ENCODE peak calls at places on chromosomes 4 and X, in ten cellular contexts. One of them, this sample, is unnamed.

GRCh38 chr4:84870398-84871163 is 95.9 kb downstream of the WDFY3 start:
- DNase-seq in H9: peak; percentile 70
- DNase-seq in frontal cortex: no peak
- DNase-seq in EL: peak; percentile 86
- DNase-seq in C1 segment of cervical spinal cord: no peak
- DNase-seq in activated CD8-positive, alpha-beta memory T cell treated with anti-CD3 and anti-CD28 coated beads for 1 hour: no peak
- DNase-seq in substantia nigra: no peak
- DNase-seq in GM12865: no peak
- DNase-seq in fibroblast of lung: peak; percentile 91
- DNase-seq in germinal center: no peak
- DNase-seq in this sample: no peak

GRCh38 chr4:94695389-94695788 is 62.4 kb upstream of the BMPR1B start:
- DNase-seq in H9: no peak
- DNase-seq in frontal cortex: no peak
- DNase-seq in EL: peak; percentile 11
- DNase-seq in C1 segment of cervical spinal cord: no peak
- DNase-seq in activated CD8-positive, alpha-beta memory T cell treated with anti-CD3 and anti-CD28 coated beads for 1 hour: no peak
- DNase-seq in substantia nigra: no peak
- DNase-seq in GM12865: no peak
- DNase-seq in fibroblast of lung: no peak
- DNase-seq in germinal center: no peak
- DNase-seq in this sample: no peak

GRCh38 chrX:141936080-141936479 is 32.4 kb downstream of the MAGEC1 start:
- DNase-seq in H9: no peak
- DNase-seq in frontal cortex: no peak
- DNase-seq in EL: no peak
- DNase-seq in C1 segment of cervical spinal cord: no peak
- DNase-seq in activated CD8-positive, alpha-beta memory T cell treated with anti-CD3 and anti-CD28 coated beads for 1 hour: no peak
- DNase-seq in substantia nigra: no peak
- DNase-seq in GM12865: no peak
- DNase-seq in fibroblast of lung: no peak
- DNase-seq in germinal center: no peak
- DNase-seq in this sample: no peak

GRCh38 chr4:84697615-84698201 is 114.8 kb downstream of the CDS1 start:
- DNase-seq in H9: no peak
- DNase-seq in frontal cortex: no peak
- DNase-seq in EL: peak; percentile 16
- DNase-seq in C1 segment of cervical spinal cord: no peak
- DNase-seq in activated CD8-positive, alpha-beta memory T cell treated with anti-CD3 and anti-CD28 coated beads for 1 hour: no peak
- DNase-seq in substantia nigra: no peak
- DNase-seq in GM12865: no peak
- DNase-seq in fibroblast of lung: no peak
- DNase-seq in germinal center: no peak
- DNase-seq in this sample: no peak

GRCh38 chrX:37755073-37755472 is 24.8 kb upstream of the CYBB start:
- DNase-seq in H9: no peak
- DNase-seq in frontal cortex: no peak
- DNase-seq in EL: no peak
- DNase-seq in C1 segment of cervical spinal cord: no peak
- DNase-seq in activated CD8-positive, alpha-beta memory T cell treated with anti-CD3 and anti-CD28 coated beads for 1 hour: no peak
- DNase-seq in substantia nigra: no peak
- DNase-seq in GM12865: peak; percentile 79
- DNase-seq in fibroblast of lung: no peak
- DNase-seq in germinal center: peak; percentile 47
- DNase-seq in this sample: no peak

GRCh38 chr4:519203-519651 is 20.2 kb downstream of the PIGG start:
- DNase-seq in H9: no peak
- DNase-seq in frontal cortex: no peak
- DNase-seq in EL: no peak
- DNase-seq in C1 segment of cervical spinal cord: no peak
- DNase-seq in activated CD8-positive, alpha-beta memory T cell treated with anti-CD3 and anti-CD28 coated beads for 1 hour: no peak
- DNase-seq in substantia nigra: no peak
- DNase-seq in GM12865: no peak
- DNase-seq in fibroblast of lung: no peak
- DNase-seq in germinal center: no peak
- DNase-seq in this sample: no peak

GRCh38 chr4:118981171-118981838 is 92.7 kb downstream of the SYNPO2 start:
- DNase-seq in H9: no peak
- DNase-seq in frontal cortex: no peak
- DNase-seq in EL: peak; percentile 44
- DNase-seq in C1 segment of cervical spinal cord: no peak
- DNase-seq in activated CD8-positive, alpha-beta memory T cell treated with anti-CD3 and anti-CD28 coated beads for 1 hour: no peak
- DNase-seq in substantia nigra: no peak
- DNase-seq in GM12865: no peak
- DNase-seq in fibroblast of lung: peak; percentile 72
- DNase-seq in germinal center: no peak
- DNase-seq in this sample: no peak

GRCh38 chr4:152640058-152640921 is 39.5 kb downstream of the TMEM154 start:
- DNase-seq in H9: no peak
- DNase-seq in frontal cortex: no peak
- DNase-seq in EL: peak; percentile 16
- DNase-seq in C1 segment of cervical spinal cord: no peak
- DNase-seq in activated CD8-positive, alpha-beta memory T cell treated with anti-CD3 and anti-CD28 coated beads for 1 hour: no peak
- DNase-seq in substantia nigra: no peak
- DNase-seq in GM12865: no peak
- DNase-seq in fibroblast of lung: no peak
- DNase-seq in germinal center: peak; percentile 33
- DNase-seq in this sample: no peak

GRCh38 chrX:122625821-122626220 is 558.3 kb upstream of the GRIA3 start:
- DNase-seq in H9: no peak
- DNase-seq in frontal cortex: no peak
- DNase-seq in EL: peak; percentile 60
- DNase-seq in C1 segment of cervical spinal cord: no peak
- DNase-seq in activated CD8-positive, alpha-beta memory T cell treated with anti-CD3 and anti-CD28 coated beads for 1 hour: no peak
- DNase-seq in substantia nigra: no peak
- DNase-seq in GM12865: peak; percentile 9
- DNase-seq in fibroblast of lung: peak; percentile 87
- DNase-seq in germinal center: no peak
- DNase-seq in this sample: no peak

GRCh38 chr4:164959896-164960295 is 17.6 kb downstream of the TRIM61 start:
- DNase-seq in H9: no peak
- DNase-seq in frontal cortex: no peak
- DNase-seq in EL: peak; percentile 56
- DNase-seq in C1 segment of cervical spinal cord: no peak
- DNase-seq in activated CD8-positive, alpha-beta memory T cell treated with anti-CD3 and anti-CD28 coated beads for 1 hour: no peak
- DNase-seq in substantia nigra: no peak
- DNase-seq in GM12865: no peak
- DNase-seq in fibroblast of lung: no peak
- DNase-seq in germinal center: no peak
- DNase-seq in this sample: no peak

This sample was measured in prostate gland.